ENCODE peak calls at places on chromosomes 7 and 10, in five cellular contexts. One of them, this sample, is unnamed.

GRCh38 chr10:103569877-103570276 is 76.4 kb downstream of the NEURL1 start:
- DNase-seq in mesenchymal stem cell: peak
- DNase-seq in neuronal stem cell: no peak
- DNase-seq in H9: no peak
- DNase-seq in H1: no peak
- DNase-seq in this sample: no peak

GRCh38 chr10:62083868-62084267 is 182.4 kb downstream of the ARID5B start:
- DNase-seq in mesenchymal stem cell: peak
- DNase-seq in neuronal stem cell: no peak
- DNase-seq in H9: no peak
- DNase-seq in H1: no peak
- DNase-seq in this sample: no peak

GRCh38 chr7:29955799-29956476 is 33.7 kb downstream of the SCRN1 start:
- DNase-seq in mesenchymal stem cell: no peak
- DNase-seq in neuronal stem cell: no peak
- DNase-seq in H9: no peak
- DNase-seq in H1: no peak
- DNase-seq in this sample: no peak

GRCh38 chr7:117019287-117019686 is 66.0 kb downstream of the ST7 start:
- DNase-seq in mesenchymal stem cell: no peak
- DNase-seq in neuronal stem cell: no peak
- DNase-seq in H9: no peak
- DNase-seq in H1: no peak
- DNase-seq in this sample: peak

GRCh38 chr10:49595003-49595712 is 15.0 kb upstream of the SLC18A3 start:
- DNase-seq in mesenchymal stem cell: no peak
- DNase-seq in neuronal stem cell: no peak
- DNase-seq in H9: no peak
- DNase-seq in H1: peak
- DNase-seq in this sample: no peak

GRCh38 chr10:17059197-17059688 is 70.4 kb downstream of the CUBN start:
- DNase-seq in mesenchymal stem cell: peak
- DNase-seq in neuronal stem cell: no peak
- DNase-seq in H9: no peak
- DNase-seq in H1: no peak
- DNase-seq in this sample: no peak

GRCh38 chr7:151281686-151282085 is 33.2 kb upstream of the SMARCD3 start:
- DNase-seq in mesenchymal stem cell: no peak
- DNase-seq in neuronal stem cell: no peak
- DNase-seq in H9: no peak
- DNase-seq in H1: no peak
- DNase-seq in this sample: no peak

GRCh38 chr10:43287056-43288007 is 20.5 kb upstream of the RASGEF1A start:
- DNase-seq in mesenchymal stem cell: peak
- DNase-seq in neuronal stem cell: no peak
- DNase-seq in H9: no peak
- DNase-seq in H1: no peak
- DNase-seq in this sample: no peak

GRCh38 chr7:92228100-92228499 is 17.6 kb downstream of the KRIT1 start:
- DNase-seq in mesenchymal stem cell: no peak
- DNase-seq in neuronal stem cell: no peak
- DNase-seq in H9: no peak
- DNase-seq in H1: no peak
- DNase-seq in this sample: no peak

GRCh38 chr10:87054373-87055295 is 34.5 kb downstream of the FAM25A start:
- DNase-seq in mesenchymal stem cell: peak
- DNase-seq in neuronal stem cell: peak
- DNase-seq in H9: no peak
- DNase-seq in H1: no peak
- DNase-seq in this sample: peak

GRCh38 chr10:114337510-114338462 is 66.5 kb downstream of the AFAP1L2 start:
- DNase-seq in mesenchymal stem cell: no peak
- DNase-seq in neuronal stem cell: no peak
- DNase-seq in H9: peak
- DNase-seq in H1: peak
- DNase-seq in this sample: no peak

GRCh38 chr7:155603858-155604503 is 40.5 kb upstream of the RBM33 start:
- DNase-seq in mesenchymal stem cell: no peak
- DNase-seq in neuronal stem cell: no peak
- DNase-seq in H9: no peak
- DNase-seq in H1: no peak
- DNase-seq in this sample: no peak

GRCh38 chr10:18144928-18145327 is 4.7 kb downstream of the CACNB2 start:
- DNase-seq in mesenchymal stem cell: peak
- DNase-seq in neuronal stem cell: no peak
- DNase-seq in H9: no peak
- DNase-seq in H1: no peak
- DNase-seq in this sample: no peak

GRCh38 chr10:79178614-79179403 is 110.0 kb downstream of the ZMIZ1 start:
- DNase-seq in mesenchymal stem cell: peak
- DNase-seq in neuronal stem cell: peak
- DNase-seq in H9: no peak
- DNase-seq in H1: no peak
- DNase-seq in this sample: no peak

GRCh38 chr10:89171996-89172395 is 35.1 kb downstream of the CH25H start:
- DNase-seq in mesenchymal stem cell: no peak
- DNase-seq in neuronal stem cell: no peak
- DNase-seq in H9: no peak
- DNase-seq in H1: no peak
- DNase-seq in this sample: no peak

GRCh38 chr10:96118604-96119450 is 11.3 kb upstream of the ZNF518A start:
- DNase-seq in mesenchymal stem cell: no peak
- DNase-seq in neuronal stem cell: no peak
- DNase-seq in H9: no peak
- DNase-seq in H1: no peak
- DNase-seq in this sample: peak

GRCh38 chr7:105521027-105521730 is 892 bp downstream of the PUS7 start:
- DNase-seq in mesenchymal stem cell: peak
- DNase-seq in neuronal stem cell: peak
- DNase-seq in H9: peak
- DNase-seq in H1: peak
- DNase-seq in this sample: peak

GRCh38 chr7:143934526-143935340 is at the start of gene OR2F2:
- DNase-seq in mesenchymal stem cell: peak
- DNase-seq in neuronal stem cell: no peak
- DNase-seq in H9: no peak
- DNase-seq in H1: no peak
- DNase-seq in this sample: no peak

GRCh38 chr7:141513720-141514119 is 37.5 kb upstream of the AGK start:
- DNase-seq in mesenchymal stem cell: no peak
- DNase-seq in neuronal stem cell: no peak
- DNase-seq in H9: no peak
- DNase-seq in H1: no peak
- DNase-seq in this sample: no peak

GRCh38 chr7:48594349-48594748 is 330.0 kb upstream of the CDC14C start:
- DNase-seq in mesenchymal stem cell: no peak
- DNase-seq in neuronal stem cell: no peak
- DNase-seq in H9: no peak
- DNase-seq in H1: no peak
- DNase-seq in this sample: no peak

GRCh38 chr7:43649755-43650274 is 66.9 kb downstream of the STK17A start:
- DNase-seq in mesenchymal stem cell: peak
- DNase-seq in neuronal stem cell: no peak
- DNase-seq in H9: no peak
- DNase-seq in H1: no peak
- DNase-seq in this sample: no peak

GRCh38 chr7:124811341-124811740 is 45.7 kb upstream of the GPR37 start:
- DNase-seq in mesenchymal stem cell: no peak
- DNase-seq in neuronal stem cell: no peak
- DNase-seq in H9: no peak
- DNase-seq in H1: no peak
- DNase-seq in this sample: no peak
- H2BK12ac ChIP-seq in mesenchymal stem cell: no peak
- H2BK12ac ChIP-seq in neuronal stem cell: no peak
- H2BK12ac ChIP-seq in H9: no peak
- H2BK12ac ChIP-seq in H1: peak
- H2BK12ac ChIP-seq in this sample: no peak

GRCh38 chr10:105041956-105042355 is 400.9 kb downstream of the SORCS3 start:
- DNase-seq in mesenchymal stem cell: no peak
- DNase-seq in neuronal stem cell: no peak
- DNase-seq in H9: no peak
- DNase-seq in H1: no peak
- DNase-seq in this sample: no peak

GRCh38 chr10:105042906-105043552 is 401.9 kb downstream of the SORCS3 start:
- DNase-seq in mesenchymal stem cell: no peak
- DNase-seq in neuronal stem cell: no peak
- DNase-seq in H9: no peak
- DNase-seq in H1: no peak
- DNase-seq in this sample: no peak

DNA sequence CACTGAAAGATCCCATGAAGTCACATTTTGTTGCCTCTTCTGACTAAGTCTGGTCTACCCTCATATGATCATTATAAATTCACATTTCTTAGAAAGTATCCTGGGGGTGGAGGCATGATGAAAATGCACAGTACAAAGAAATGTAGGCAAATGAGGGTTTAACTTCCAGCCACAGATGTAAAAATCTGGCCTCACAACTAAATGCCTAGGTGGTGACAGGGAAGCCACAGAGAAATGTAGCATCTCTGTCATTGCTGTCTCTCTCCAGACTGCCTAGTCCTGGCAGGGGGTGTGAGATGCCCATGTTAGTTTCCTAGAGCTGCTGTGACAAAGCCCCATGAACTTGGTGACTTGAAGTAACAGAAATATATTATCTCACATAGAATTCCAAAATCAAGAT is 395.9 kb downstream of the SORCS3 start:
- DNase-seq in mesenchymal stem cell: no peak
- DNase-seq in neuronal stem cell: no peak
- DNase-seq in H9: no peak
- DNase-seq in H1: no peak
- DNase-seq in this sample: peak
- H2BK12ac ChIP-seq in mesenchymal stem cell: no peak
- H2BK12ac ChIP-seq in neuronal stem cell: no peak
- H2BK12ac ChIP-seq in H9: no peak
- H2BK12ac ChIP-seq in H1: no peak
- H2BK12ac ChIP-seq in this sample: no peak

DNA sequence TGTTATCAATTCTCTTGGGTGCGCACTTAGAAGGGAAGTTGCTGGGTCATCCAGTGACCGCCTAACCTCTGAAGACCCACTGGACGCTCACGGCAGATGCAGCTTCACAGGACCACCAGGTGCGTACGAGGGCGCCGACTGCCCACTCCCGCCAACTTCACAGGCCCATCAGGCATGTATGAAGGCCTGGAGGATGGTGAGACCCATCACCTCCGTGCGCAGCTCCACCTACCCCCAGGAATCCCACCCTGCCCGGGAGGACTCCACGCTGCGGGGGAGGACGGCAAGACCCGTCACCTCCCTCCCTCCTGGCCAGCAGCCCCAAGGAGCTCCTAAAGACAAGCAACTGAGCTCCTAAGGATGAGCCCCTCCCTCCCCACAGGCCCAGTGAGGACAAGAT is 146.9 kb downstream of the MAD1L1 start:
- DNase-seq in mesenchymal stem cell: no peak
- DNase-seq in neuronal stem cell: no peak
- DNase-seq in H9: no peak
- DNase-seq in H1: no peak
- DNase-seq in this sample: no peak
- H2BK12ac ChIP-seq in mesenchymal stem cell: no peak
- H2BK12ac ChIP-seq in neuronal stem cell: no peak
- H2BK12ac ChIP-seq in H9: no peak
- H2BK12ac ChIP-seq in H1: no peak
- H2BK12ac ChIP-seq in this sample: no peak

GRCh38 chr7:13421779-13422178 is 567.7 kb downstream of the ETV1 start:
- DNase-seq in mesenchymal stem cell: no peak
- DNase-seq in neuronal stem cell: no peak
- DNase-seq in H9: no peak
- DNase-seq in H1: no peak
- DNase-seq in this sample: no peak

GRCh38 chr7:13416544-13416943 is 572.9 kb downstream of the ETV1 start:
- DNase-seq in mesenchymal stem cell: no peak
- DNase-seq in neuronal stem cell: no peak
- DNase-seq in H9: no peak
- DNase-seq in H1: no peak
- DNase-seq in this sample: no peak

GRCh38 chr7:13416071-13416470 is 573.4 kb downstream of the ETV1 start:
- DNase-seq in mesenchymal stem cell: no peak
- DNase-seq in neuronal stem cell: no peak
- DNase-seq in H9: no peak
- DNase-seq in H1: no peak
- DNase-seq in this sample: no peak

DNA sequence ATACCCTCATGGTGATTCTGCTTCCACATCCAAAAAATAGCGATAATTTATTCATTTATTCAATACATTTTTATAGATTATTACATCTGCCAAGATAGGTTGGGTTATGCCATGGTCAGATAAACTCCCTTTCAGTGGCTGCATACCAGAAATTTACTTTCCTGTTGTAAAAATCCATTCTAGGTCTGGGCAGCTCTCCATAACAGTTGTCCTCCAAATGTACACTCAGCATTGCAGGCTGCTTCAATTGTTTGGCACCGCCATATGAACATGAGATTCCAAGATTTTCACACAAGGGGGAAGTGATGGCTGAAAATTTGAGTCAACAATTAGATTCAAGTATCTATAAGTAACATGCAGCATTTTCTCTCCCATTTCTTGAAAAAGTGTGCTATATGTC is 568.8 kb downstream of the ETV1 start:
- DNase-seq in mesenchymal stem cell: no peak
- DNase-seq in neuronal stem cell: no peak
- DNase-seq in H9: no peak
- DNase-seq in H1: no peak
- DNase-seq in this sample: no peak
- H2BK12ac ChIP-seq in mesenchymal stem cell: no peak
- H2BK12ac ChIP-seq in neuronal stem cell: no peak
- H2BK12ac ChIP-seq in H9: no peak
- H2BK12ac ChIP-seq in H1: no peak
- H2BK12ac ChIP-seq in this sample: no peak

DNA sequence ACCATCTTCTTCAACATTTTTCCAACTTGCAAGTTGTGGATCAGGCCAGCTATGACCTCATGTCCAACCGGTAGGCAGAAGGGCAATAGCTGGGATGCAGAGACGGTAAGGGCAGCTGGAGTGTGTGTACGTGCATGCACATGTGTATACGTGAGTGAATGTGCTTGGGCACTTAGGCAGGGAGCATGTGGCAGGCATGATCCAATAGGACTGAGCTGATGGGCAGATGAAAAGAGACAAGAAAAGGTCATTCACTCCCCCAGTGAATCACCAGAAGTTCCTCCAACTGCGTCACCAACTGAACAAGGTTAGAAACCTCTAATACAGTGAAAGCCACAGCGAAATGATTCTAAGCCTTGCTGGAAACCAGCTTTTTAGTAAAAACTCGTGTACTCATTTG is 176.1 kb downstream of the FGFR2 start:
- DNase-seq in mesenchymal stem cell: no peak
- DNase-seq in neuronal stem cell: no peak
- DNase-seq in H9: no peak
- DNase-seq in H1: no peak
- DNase-seq in this sample: no peak
- H2BK12ac ChIP-seq in mesenchymal stem cell: no peak
- H2BK12ac ChIP-seq in neuronal stem cell: no peak
- H2BK12ac ChIP-seq in H9: no peak
- H2BK12ac ChIP-seq in H1: no peak
- H2BK12ac ChIP-seq in this sample: no peak

GRCh38 chr10:130354555-130354954 is 218.4 kb downstream of the GLRX3 start:
- DNase-seq in mesenchymal stem cell: no peak
- DNase-seq in neuronal stem cell: no peak
- DNase-seq in H9: no peak
- DNase-seq in H1: no peak
- DNase-seq in this sample: no peak
- H2BK12ac ChIP-seq in mesenchymal stem cell: no peak
- H2BK12ac ChIP-seq in neuronal stem cell: no peak
- H2BK12ac ChIP-seq in H9: no peak
- H2BK12ac ChIP-seq in H1: no peak
- H2BK12ac ChIP-seq in this sample: no peak

GRCh38 chr7:1224093-1224702 is 8.5 kb upstream of the UNCX start:
- DNase-seq in mesenchymal stem cell: no peak
- DNase-seq in neuronal stem cell: peak
- DNase-seq in H9: no peak
- DNase-seq in H1: peak
- DNase-seq in this sample: no peak
- H2BK12ac ChIP-seq in mesenchymal stem cell: no peak
- H2BK12ac ChIP-seq in neuronal stem cell: peak
- H2BK12ac ChIP-seq in H9: no peak
- H2BK12ac ChIP-seq in H1: no peak
- H2BK12ac ChIP-seq in this sample: no peak